ENCODE peak calls at places on chromosomes 2 and 18, in ten cellular contexts. D is NCI-H1694 treated with DMSO at 0.1 percent for 48 hours, K is T-helper 1 cell, V is hippocampal formation, L is IMR-90, R is NCI-H1930, P is fibroblast of the conjunctiva, W is dermis blood vessel endothelial cell, N is mesendoderm, G is SK-N-DZ. J is an unnamed sample.

GRCh38 chr2:26691881-26692813 is at the start of gene KCNK3:
- DNase-seq in N (peak; percentile 84), L (peak; percentile 25), G (peak; percentile 88), V (no peak), W (peak; percentile 60), D (peak; percentile 78), P (no peak), R (peak; percentile 19), K (peak; percentile 24), J (peak; percentile 90)

GRCh38 chr2:238744951-238745350 is 102.9 kb upstream of the TWIST2 start:
- DNase-seq in L (no peak), R (no peak), D (no peak), P (no peak), K (no peak), V (no peak), G (no peak), W (no peak), N (no peak), J (no peak)

GRCh38 chr2:10978112-10978670 is 66.5 kb downstream of the KCNF1 start:
- DNase-seq in D (no peak), P (no peak), K (no peak), L (no peak), G (no peak), V (no peak), N (no peak), R (no peak), W (no peak), J (peak; percentile 36)

GRCh38 chr18:76431437-76432273 is 63.4 kb downstream of the ZNF516 start:
- DNase-seq in G (no peak), W (no peak), P (no peak), K (no peak), N (no peak), V (no peak), R (no peak), D (no peak), L (no peak), J (no peak)

GRCh38 chr2:70442301-70443077 is 111.1 kb downstream of the TGFA start:
- DNase-seq in V (no peak), N (no peak), G (no peak), P (no peak), R (no peak), L (no peak), K (no peak), D (no peak), W (no peak), J (no peak)

GRCh38 chr2:27809761-27810241 is 38.3 kb downstream of the MRPL33 start:
- DNase-seq in K (no peak), P (no peak), G (no peak), V (no peak), R (no peak), L (peak; percentile 93), N (no peak), W (peak; percentile 88), D (no peak), J (no peak)

GRCh38 chr2:60633615-60634014 is 80.2 kb upstream of the BCL11A start:
- DNase-seq in V (no peak), P (no peak), R (no peak), N (peak; percentile 63), K (no peak), W (no peak), L (no peak), D (no peak), G (no peak), J (no peak)

GRCh38 chr2:69674301-69674640 is 30.7 kb upstream of the AAK1 start:
- DNase-seq in V (no peak), N (no peak), D (no peak), W (no peak), R (no peak), P (no peak), G (no peak), K (no peak), L (no peak), J (no peak)

GRCh38 chr2:241618836-241619235 is 18.1 kb downstream of the THAP4 start:
- DNase-seq in P (no peak), D (no peak), R (no peak), K (no peak), V (no peak), N (no peak), G (no peak), L (no peak), W (no peak), J (no peak)

GRCh38 chr2:11829324-11829946 is 83.0 kb downstream of the LPIN1 start:
- DNase-seq in G (peak; percentile 73), L (peak; percentile 34), P (peak; percentile 28), N (peak; percentile 91), K (peak; percentile 45), D (peak; percentile 68), W (peak; percentile 72), V (peak; percentile 62), R (no peak), J (peak; percentile 84)

GRCh38 chr2:48693066-48693465 is 62.5 kb downstream of the LHCGR start:
- DNase-seq in P (no peak), K (no peak), V (no peak), W (no peak), D (no peak), R (no peak), L (peak; percentile 12), N (peak; percentile 71), G (no peak), J (no peak)

GRCh38 chr2:39128919-39129391 is 8.1 kb upstream of the SOS1 start:
- DNase-seq in W (no peak), V (no peak), K (peak; percentile 35), L (no peak), D (no peak), G (no peak), P (no peak), N (no peak), R (no peak), J (no peak)

GRCh38 chr2:64888591-64889309 is 100.4 kb upstream of the SLC1A4 start:
- DNase-seq in P (peak; percentile 48), G (no peak), W (peak; percentile 65), L (peak; percentile 55), D (no peak), N (peak; percentile 90), K (no peak), V (no peak), R (no peak), J (no peak)

GRCh38 chr2:217440000-217440399 is 562.8 kb downstream of the TNS1 start:
- DNase-seq in R (no peak), N (no peak), G (no peak), K (no peak), P (no peak), V (no peak), W (no peak), D (no peak), L (peak; percentile 22), J (no peak)

GRCh38 chr2:234839285-234839684 is 112.5 kb upstream of the SH3BP4 start:
- DNase-seq in R (no peak), G (no peak), D (no peak), K (no peak), W (no peak), V (no peak), L (no peak), P (no peak), N (peak; percentile 64), J (no peak)

GRCh38 chr2:229582151-229582550 is 132.2 kb downstream of the DNER start:
- DNase-seq in W (no peak), G (no peak), V (no peak), L (no peak), R (no peak), D (no peak), P (no peak), N (no peak), K (no peak), J (no peak)

GRCh38 chr2:206611736-206612135 is 30.6 kb upstream of the FAM237A start:
- DNase-seq in W (peak; percentile 3), R (no peak), N (peak; percentile 85), K (no peak), D (no peak), V (no peak), P (no peak), L (no peak), G (peak; percentile 10), J (no peak)

GRCh38 chr2:46954951-46955571 is 39.5 kb upstream of the MCFD2 start:
- DNase-seq in D (no peak), R (no peak), G (no peak), N (peak; percentile 91), P (peak; percentile 64), V (no peak), K (no peak), L (peak; percentile 93), W (peak; percentile 87), J (no peak)

GRCh38 chr2:63723709-63724108 is 118.0 kb upstream of the UGP2 start:
- DNase-seq in R (no peak), N (no peak), D (no peak), G (no peak), L (no peak), P (peak; percentile 26), W (no peak), V (no peak), K (no peak), J (no peak)

GRCh38 chr2:217105733-217106649 is 246.1 kb upstream of the TNP1 start:
- DNase-seq in R (no peak), L (peak; percentile 95), W (peak; percentile 48), G (no peak), D (no peak), P (peak; percentile 64), V (no peak), K (no peak), N (peak; percentile 97), J (no peak)

GRCh38 chr18:616380-616995 is 19.7 kb downstream of the CLUL1 start:
- DNase-seq in D (peak; percentile 59), R (no peak), V (no peak), W (peak; percentile 75), N (peak; percentile 41), K (no peak), L (peak; percentile 58), P (peak; percentile 49), G (peak; percentile 53), J (no peak)

J was measured in BE2C.